ENCODE peak calls at places on chromosomes 5 and 9, in ten cellular contexts. W is left lung; M is body of pancreas; H is IMR-90; Q is fibroblast of lung; N is A549; O is lower lobe of right lung; R is transverse colon; V is CD8-positive, alpha-beta T cell; Y is neural progenitor cell. A is an unnamed sample. For H3K4me1, the result is how much of the 10 kb centered on the place peaks cover.

GRCh38 chr9:108784128-108784490 is 71.7 kb downstream of the ACTL7B start:
- DNase-seq in W (no peak), O (no peak), Q (no peak), N (no peak), Y (no peak), V (no peak), M (no peak), H (no peak), R (no peak), A (no peak)

GRCh38 chr9:13962006-13962405 is 351.9 kb downstream of the NFIB start:
- DNase-seq in M (no peak), N (no peak), Y (no peak), H (no peak), O (no peak), V (no peak), W (no peak), Q (peak), R (no peak), A (no peak)

GRCh38 chr5:134541736-134542376 is 16.4 kb downstream of the JADE2 start:
- DNase-seq in H (peak), W (peak), V (no peak), M (peak), Y (peak), N (no peak), R (peak), O (peak), Q (peak), A (no peak)

GRCh38 chr5:39411051-39411450 is 13.7 kb downstream of the DAB2 start:
- DNase-seq in H (peak), R (no peak), V (no peak), N (peak), Y (no peak), M (no peak), O (no peak), W (no peak), Q (peak), A (no peak)

GRCh38 chr5:52007230-52007858 is 624.1 kb downstream of the ISL1 start:
- DNase-seq in N (peak), Y (peak), M (peak), W (no peak), V (no peak), R (no peak), H (peak), O (no peak), Q (peak), A (no peak)

GRCh38 chr5:75716715-75717081 is 539 bp downstream of the POC5 start:
- DNase-seq in R (no peak), N (no peak), W (no peak), Q (no peak), M (no peak), Y (peak), H (no peak), V (no peak), O (peak), A (no peak)

GRCh38 chr5:10077721-10078551 is 171.8 kb downstream of the ATPSCKMT start:
- DNase-seq in H (peak), O (no peak), N (no peak), R (no peak), Y (no peak), M (no peak), V (no peak), W (no peak), Q (peak), A (no peak)

GRCh38 chr5:126647071-126647470 is 46.3 kb downstream of the PHAX start:
- DNase-seq in H (no peak), V (no peak), Y (no peak), Q (no peak), W (no peak), O (no peak), R (peak), N (no peak), M (no peak), A (no peak)

GRCh38 chr9:130707225-130707976 is 13.8 kb downstream of the EXOSC2 start:
- DNase-seq in Y (peak), Q (peak), R (peak), W (peak), O (no peak), N (peak), H (peak), M (peak), V (peak), A (peak)

GRCh38 chr5:82735160-82735789 is 341.9 kb downstream of the TMEM167A start:
- DNase-seq in H (peak), W (no peak), N (no peak), O (no peak), Q (peak), R (no peak), Y (no peak), M (no peak), V (no peak), A (no peak)

GRCh38 chr9:3931996-3932906 is 367.6 kb downstream of the GLIS3 start:
- DNase-seq in W (no peak), V (no peak), O (no peak), N (no peak), M (no peak), Q (no peak), Y (no peak), R (no peak), H (peak), A (no peak)

GRCh38 chr9:99287641-99288040 is 65.6 kb downstream of the SEC61B start:
- DNase-seq in W (no peak), N (no peak), Q (no peak), R (no peak), H (no peak), V (no peak), O (no peak), Y (no peak), M (no peak), A (no peak)

GRCh38 chr9:124776952-124777645 is at the start of gene OLFML2A:
- DNase-seq in O (no peak), Q (no peak), M (no peak), H (no peak), Y (peak), W (no peak), N (peak), R (peak), V (no peak), A (peak)

GRCh38 chr5:55750499-55750898 is 12.6 kb downstream of the DDX4 start:
- DNase-seq in V (no peak), Q (no peak), O (no peak), R (no peak), M (no peak), H (no peak), N (no peak), Y (no peak), W (no peak), A (no peak)

GRCh38 chr5:76145945-76146344 is 62.8 kb downstream of the SV2C start:
- DNase-seq in W (no peak), H (peak), Y (peak), R (no peak), N (peak), O (no peak), M (no peak), Q (no peak), V (no peak), A (peak)

DNA sequence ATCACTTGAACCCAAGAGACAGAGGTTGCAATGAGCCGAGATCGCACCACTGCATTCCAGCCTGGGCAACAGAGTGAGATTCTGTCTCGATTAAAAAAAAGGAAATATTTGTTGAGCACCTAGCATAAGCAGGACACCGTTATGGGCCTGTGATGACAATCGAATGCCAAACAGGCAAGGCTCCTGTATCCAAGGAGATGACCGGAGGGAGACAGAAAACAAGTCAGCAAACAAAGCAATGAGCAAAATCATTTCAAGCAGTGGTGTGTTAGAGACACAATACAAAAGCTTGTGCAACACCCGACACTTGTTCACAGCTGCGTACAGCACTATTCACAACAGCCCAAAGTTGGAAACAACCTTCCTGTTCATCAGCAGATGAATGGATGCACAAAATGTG is 87.1 kb upstream of the CPEB4 start:
- DNase-seq in R (no peak), O (no peak), V (no peak), W (no peak), Q (no peak), M (no peak), Y (no peak), H (no peak), N (no peak), A (no peak)
- TF ChIP-seq CTCF in R (no peak), O (no peak), V (no peak), W (no peak), Q (no peak), M (no peak), Y (no peak), H (no peak), N (no peak), A (no peak)

GRCh38 chr9:83628540-83628939 is 5.6 kb downstream of the IDNK start:
- DNase-seq in V (no peak), H (no peak), O (no peak), R (no peak), M (no peak), N (no peak), W (no peak), Q (no peak), Y (no peak), A (no peak)

GRCh38 chr9:83633260-83633659 is 10.3 kb downstream of the IDNK start:
- DNase-seq in M (no peak), H (no peak), Y (no peak), N (no peak), W (no peak), O (no peak), V (no peak), Q (no peak), R (no peak), A (no peak)

GRCh38 chr9:83629433-83630104 is 6.6 kb downstream of the IDNK start:
- DNase-seq in W (no peak), N (no peak), M (no peak), H (no peak), V (no peak), O (no peak), R (peak), Q (no peak), Y (no peak), A (peak)

GRCh38 chr9:83633676-83634075 is 10.7 kb downstream of the IDNK start:
- DNase-seq in Y (no peak), V (no peak), O (no peak), N (no peak), M (no peak), H (no peak), R (no peak), W (no peak), Q (no peak), A (no peak)

DNA sequence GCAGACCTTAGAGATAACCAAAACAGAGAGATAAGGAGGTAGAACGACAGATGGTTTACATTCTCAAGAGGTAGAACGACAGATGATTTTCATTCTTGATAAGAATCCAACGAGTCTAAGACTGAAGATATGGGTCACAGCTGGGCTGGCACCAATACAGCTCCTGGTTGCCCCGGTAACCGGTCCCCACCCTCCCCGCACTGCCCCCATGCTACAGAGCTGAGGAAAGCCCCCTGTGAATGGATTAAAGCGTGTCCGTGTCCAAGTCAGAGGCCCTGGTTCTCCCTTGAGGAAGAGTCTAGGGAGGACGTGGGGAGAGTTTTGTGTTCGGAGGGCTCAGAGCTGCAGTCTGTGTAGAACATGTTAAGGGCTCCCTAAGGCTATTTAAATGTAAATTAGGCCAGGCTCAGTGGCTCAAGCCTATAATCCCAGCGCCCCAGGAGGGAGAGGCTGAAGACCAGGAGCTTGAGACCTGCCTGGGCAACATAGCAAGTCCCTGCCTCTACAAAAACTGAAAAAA is 8.1 kb downstream of the IDNK start:
- DNase-seq in Q (no peak), N (no peak), O (no peak), V (no peak), M (no peak), H (peak), Y (peak), W (no peak), R (no peak), A (no peak)
- H3K4me3 ChIP-seq in Q (no peak), N (no peak), O (no peak), V (no peak), M (no peak), H (no peak), Y (peak), W (no peak), R (no peak), A (no peak)

GRCh38 chr5:154773314-154773713 is 18.1 kb downstream of the LARP1 start:
- DNase-seq in V (no peak), W (no peak), Q (no peak), N (no peak), Y (no peak), H (no peak), O (no peak), R (no peak), M (no peak), A (peak)

GRCh38 chr5:154767537-154767936 is 12.4 kb downstream of the LARP1 start:
- DNase-seq in N (no peak), Q (no peak), R (no peak), H (no peak), Y (no peak), W (no peak), O (no peak), M (no peak), V (no peak), A (no peak)

GRCh38 chr5:154768207-154768606 is 13.0 kb downstream of the LARP1 start:
- DNase-seq in R (no peak), Y (no peak), W (no peak), M (no peak), Q (no peak), O (no peak), V (no peak), N (no peak), H (no peak), A (no peak)

GRCh38 chr5:154771383-154771901 is 16.3 kb downstream of the LARP1 start:
- DNase-seq in H (peak), R (no peak), M (peak), W (no peak), V (no peak), Y (peak), O (no peak), N (no peak), Q (peak), A (no peak)

DNA sequence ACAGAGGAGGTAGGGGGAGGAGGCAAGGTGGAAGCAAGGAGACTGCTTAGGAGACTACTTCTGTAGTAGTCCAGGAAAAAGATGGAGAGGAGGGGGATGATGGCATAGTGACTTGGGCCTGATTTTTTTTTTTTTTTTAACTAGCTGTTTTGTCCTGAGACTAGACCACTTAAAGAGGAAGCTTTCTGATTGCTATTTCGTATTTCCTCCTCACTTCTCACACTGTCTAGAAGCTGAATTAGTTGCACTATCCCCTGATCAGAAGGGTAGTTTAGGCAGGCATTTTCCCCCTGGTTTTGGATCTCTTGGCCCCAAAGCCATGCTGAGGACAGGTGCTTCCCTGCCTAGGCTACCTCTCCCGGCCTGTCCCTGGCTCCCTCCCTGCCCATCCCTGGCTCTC is 14.9 kb downstream of the LARP1 start:
- DNase-seq in N (no peak), H (no peak), Y (no peak), M (no peak), Q (no peak), V (no peak), W (no peak), R (no peak), O (no peak), A (no peak)
- H3K4me1 ChIP-seq in N (half or more), H (under half), Y (half or more), M (half or more), Q (under half), V (half or more), W (half or more), R (under half), O (half or more), A (under half)

DNA sequence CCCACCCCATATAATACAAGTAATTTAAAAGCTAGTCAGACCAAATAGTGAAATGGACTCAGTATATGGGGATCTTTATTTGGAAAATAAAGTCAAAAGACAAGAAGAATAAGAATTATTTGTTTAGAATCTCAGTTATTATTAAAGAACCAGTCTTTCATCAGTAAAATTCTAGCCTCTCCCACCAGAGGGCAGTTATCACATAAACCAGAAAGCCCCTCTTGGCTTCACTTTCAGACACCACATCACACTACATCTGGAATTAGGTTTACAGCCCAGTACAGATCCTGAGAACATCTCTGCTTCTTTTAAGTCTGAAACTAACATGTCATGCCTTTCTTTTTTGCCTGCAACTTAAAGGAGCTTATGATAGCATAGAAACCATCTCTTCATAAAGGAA is 12.2 kb upstream of the HSPB3 start:
- DNase-seq in W (no peak), N (peak), R (no peak), H (peak), Y (peak), M (no peak), V (no peak), O (no peak), Q (peak), A (no peak)
- TF ChIP-seq CTCF in W (no peak), N (peak), R (no peak), H (peak), Y (peak), M (no peak), V (peak), O (peak), Q (peak), A (peak)

GRCh38 chr9:5455181-5455580 is 4.8 kb downstream of the CD274 start:
- DNase-seq in R (no peak), N (peak), V (no peak), Q (peak), O (no peak), H (peak), W (no peak), Y (no peak), M (no peak), A (no peak)
- H3K4me3 ChIP-seq in R (no peak), N (no peak), V (no peak), Q (peak), O (no peak), H (no peak), W (no peak), Y (no peak), M (no peak), A (no peak)

DNA sequence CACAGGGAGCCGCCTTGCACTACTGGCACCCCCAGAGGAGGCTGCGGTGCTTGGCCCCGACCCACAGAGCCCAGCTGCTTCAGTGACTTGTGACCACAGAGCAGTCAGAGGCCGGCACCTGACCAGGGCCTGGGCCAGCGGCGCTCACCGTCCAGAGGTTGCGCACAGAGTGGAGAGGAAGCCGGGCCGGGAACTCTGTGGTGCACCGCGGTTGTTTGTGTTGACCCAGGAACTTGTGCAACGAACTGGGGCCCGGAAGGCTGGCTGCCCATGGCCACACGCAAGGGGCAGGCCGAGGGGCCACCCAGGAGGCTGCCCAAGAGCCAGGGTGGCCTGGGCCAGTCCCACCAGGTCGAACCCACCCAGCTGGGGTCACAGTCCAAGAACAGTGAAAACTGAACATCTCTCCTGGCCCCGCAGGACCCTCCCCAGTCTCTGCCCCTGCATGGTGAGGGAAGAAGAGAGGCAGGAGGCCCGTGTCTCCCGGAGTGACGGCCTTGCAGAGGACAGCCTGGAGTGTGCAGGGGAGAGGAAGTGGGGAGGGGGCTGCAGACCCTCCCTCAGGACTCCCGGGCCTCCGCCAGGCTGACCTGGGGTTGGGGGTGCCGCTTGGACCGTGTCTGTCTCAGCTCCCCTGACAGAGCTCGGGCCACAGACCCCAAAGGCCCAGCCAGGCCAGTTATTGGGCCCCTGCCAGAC is 42.8 kb upstream of the EGFL7 start:
- DNase-seq in M (peak), R (peak), Q (peak), V (no peak), Y (no peak), W (peak), N (no peak), H (peak), O (peak), A (no peak)
- H3K4me1 ChIP-seq in M (under half), R (under half), Q (under half), V (under half), Y (under half), W (half or more), N (under half), H (under half), O (half or more), A (under half)

DNA sequence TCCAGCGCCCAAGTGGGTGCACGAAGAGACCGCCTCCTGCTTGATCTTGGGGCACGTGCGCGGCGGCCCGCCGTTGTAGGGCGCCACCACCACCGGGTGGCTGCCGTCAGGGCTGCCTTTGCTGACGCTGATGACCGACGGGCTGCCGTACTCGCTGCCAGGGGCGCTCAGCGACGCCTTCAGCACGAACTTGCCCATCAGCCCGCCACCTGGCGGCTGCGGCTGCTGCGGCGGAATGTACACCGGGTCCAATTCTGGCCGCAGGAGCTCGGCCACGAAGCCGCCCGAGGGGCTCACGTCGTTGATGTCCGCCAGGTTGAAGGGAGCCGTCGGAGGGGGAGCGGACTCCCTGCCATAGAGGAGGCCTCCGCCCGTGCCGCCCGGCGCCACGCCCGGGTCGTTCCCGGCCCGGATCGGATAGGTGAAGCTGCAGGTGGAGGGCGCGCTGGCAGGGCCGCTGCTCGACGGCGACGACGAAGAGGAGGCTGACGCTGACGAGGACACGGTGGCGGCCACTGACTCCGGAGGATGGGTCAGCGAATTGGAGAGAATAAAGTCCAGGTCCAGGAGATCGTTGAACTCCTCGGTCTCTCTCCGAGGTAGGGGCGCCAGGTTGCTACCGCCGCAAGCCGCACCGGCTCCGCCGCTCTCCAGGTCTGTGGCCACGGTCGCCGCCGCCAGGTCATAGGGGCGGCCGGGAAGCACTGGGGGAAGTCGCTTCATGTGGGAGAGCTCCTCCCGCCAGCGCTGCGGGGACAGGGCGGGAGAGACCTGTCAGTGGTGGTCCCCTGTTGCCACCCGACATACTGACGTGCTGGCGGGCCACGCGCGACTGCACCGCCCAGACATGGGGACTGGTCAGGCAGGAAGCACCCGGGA is 1.8 kb downstream of the KLF4 start:
- DNase-seq in N (peak), Q (peak), M (peak), W (peak), R (peak), V (no peak), Y (peak), O (peak), H (no peak), A (peak)
- TF ChIP-seq CTCF in N (peak), Q (peak), M (peak), W (peak), R (peak), V (no peak), Y (peak), O (peak), H (peak), A (no peak)